ENCODE peak calls at places on chromosomes 12 and 14, in seven cellular contexts. U, D, N, J, R, G and Z are unnamed samples.

GRCh38 chr12:104910196-104910840 is 47.8 kb downstream of the SLC41A2 start:
- DNase-seq in U (peak), D (no peak), N (no peak), J (peak), R (no peak), G (no peak), Z (no peak)

GRCh38 chr14:99840774-99841305 is 47.6 kb downstream of the EML1 start:
- DNase-seq in U (no peak), D (no peak), N (no peak), J (no peak), R (no peak), G (no peak), Z (no peak)

GRCh38 chr14:78950654-78951053 is 780.5 kb downstream of the NRXN3 start:
- DNase-seq in U (peak), D (no peak), N (peak), J (peak), R (no peak), G (no peak), Z (no peak)

GRCh38 chr12:31687101-31687527 is 27.6 kb downstream of the ETFBKMT start:
- DNase-seq in U (no peak), D (no peak), N (no peak), J (no peak), R (no peak), G (no peak), Z (no peak)

GRCh38 chr14:101064121-101064661 is 160.7 kb upstream of the RTL1 start:
- DNase-seq in U (no peak), D (no peak), N (no peak), J (no peak), R (peak), G (no peak), Z (peak)

GRCh38 chr14:21070083-21070609 is at the start of gene ARHGEF40:
- DNase-seq in U (peak), D (peak), N (no peak), J (no peak), R (no peak), G (peak), Z (peak)

GRCh38 chr12:39692258-39692853 is 72.8 kb upstream of the ABCD2 start:
- DNase-seq in U (no peak), D (no peak), N (no peak), J (peak), R (no peak), G (no peak), Z (no peak)

GRCh38 chr12:95460105-95460504 is 13.8 kb upstream of the METAP2 start:
- DNase-seq in U (no peak), D (no peak), N (no peak), J (no peak), R (no peak), G (no peak), Z (no peak)

GRCh38 chr14:105898482-105899010 is 372.2 kb downstream of the TMEM121 start:
- DNase-seq in U (no peak), D (no peak), N (no peak), J (no peak), R (no peak), G (no peak), Z (no peak)

GRCh38 chr14:96586921-96587822 is 85.0 kb downstream of the PAPOLA start:
- DNase-seq in U (no peak), D (no peak), N (no peak), J (no peak), R (peak), G (no peak), Z (peak)

GRCh38 chr12:111431772-111432171 is 26.0 kb downstream of the SH2B3 start:
- DNase-seq in U (peak), D (no peak), N (no peak), J (no peak), R (no peak), G (no peak), Z (no peak)

GRCh38 chr12:45349911-45350310 is 134.0 kb downstream of the ANO6 start:
- DNase-seq in U (peak), D (no peak), N (no peak), J (peak), R (no peak), G (no peak), Z (no peak)

GRCh38 chr12:64600164-64600561 is 10.1 kb upstream of the RASSF3 start:
- DNase-seq in U (no peak), D (no peak), N (no peak), J (no peak), R (no peak), G (no peak), Z (no peak)

GRCh38 chr12:6936642-6937480 is 6.8 kb upstream of the RNU7-1 start:
- DNase-seq in U (no peak), D (no peak), N (no peak), J (no peak), R (no peak), G (no peak), Z (peak)

GRCh38 chr12:100190013-100190394 is 10.6 kb upstream of the ACTR6 start:
- DNase-seq in U (peak), D (no peak), N (no peak), J (no peak), R (no peak), G (no peak), Z (no peak)

GRCh38 chr12:4111010-4111409 is 162.6 kb upstream of the CCND2 start:
- DNase-seq in U (no peak), D (no peak), N (no peak), J (no peak), R (no peak), G (no peak), Z (no peak)

GRCh38 chr12:39798977-39799376 is 179.4 kb upstream of the ABCD2 start:
- DNase-seq in U (no peak), D (no peak), N (no peak), J (no peak), R (no peak), G (no peak), Z (no peak)

GRCh38 chr14:72788255-72788654 is 105.6 kb downstream of the DPF3 start:
- DNase-seq in U (no peak), D (no peak), N (no peak), J (no peak), R (no peak), G (no peak), Z (no peak)